ENCODE peak calls at places on chromosomes 5 and 9, in four cellular contexts. B, Q, O and G are unnamed samples.

GRCh38 chr5:154611341-154611767 is 133.3 kb upstream of the HAND1 start:
- DNase-seq in B (no peak), Q (no peak), O (no peak), G (no peak)

GRCh38 chr9:74122661-74123060 is 374.5 kb upstream of the RORB start:
- DNase-seq in B (no peak), Q (no peak), O (no peak), G (no peak)

GRCh38 chr5:170216262-170216864 is 16.4 kb upstream of the C5orf58 start:
- DNase-seq in B (no peak), Q (no peak), O (no peak), G (no peak)

GRCh38 chr9:69060766-69061165 is 25.2 kb downstream of the FXN start:
- DNase-seq in B (no peak), Q (no peak), O (no peak), G (no peak)

GRCh38 chr9:78598120-78598519 is 301.2 kb downstream of the PSAT1 start:
- DNase-seq in B (no peak), Q (no peak), O (no peak), G (no peak)

GRCh38 chr5:94746731-94747124 is 128.3 kb downstream of the SLF1 start:
- DNase-seq in B (no peak), Q (peak), O (no peak), G (no peak)

GRCh38 chr5:174000078-174000477 is 11.1 kb downstream of the C5orf47 start:
- DNase-seq in B (no peak), Q (no peak), O (no peak), G (no peak)

GRCh38 chr9:130030821-130031481 is 12.0 kb downstream of the FNBP1 start:
- DNase-seq in B (no peak), Q (peak), O (no peak), G (no peak)

GRCh38 chr9:38432922-38433510 is 8.8 kb upstream of the IGFBPL1 start:
- DNase-seq in B (no peak), Q (no peak), O (no peak), G (peak)

GRCh38 chr5:128123936-128124335 is 40.4 kb downstream of the SLC12A2 start:
- DNase-seq in B (no peak), Q (no peak), O (no peak), G (no peak)

GRCh38 chr5:107104774-107105050 is 566.0 kb downstream of the EFNA5 start:
- DNase-seq in B (no peak), Q (no peak), O (no peak), G (no peak)

DNA sequence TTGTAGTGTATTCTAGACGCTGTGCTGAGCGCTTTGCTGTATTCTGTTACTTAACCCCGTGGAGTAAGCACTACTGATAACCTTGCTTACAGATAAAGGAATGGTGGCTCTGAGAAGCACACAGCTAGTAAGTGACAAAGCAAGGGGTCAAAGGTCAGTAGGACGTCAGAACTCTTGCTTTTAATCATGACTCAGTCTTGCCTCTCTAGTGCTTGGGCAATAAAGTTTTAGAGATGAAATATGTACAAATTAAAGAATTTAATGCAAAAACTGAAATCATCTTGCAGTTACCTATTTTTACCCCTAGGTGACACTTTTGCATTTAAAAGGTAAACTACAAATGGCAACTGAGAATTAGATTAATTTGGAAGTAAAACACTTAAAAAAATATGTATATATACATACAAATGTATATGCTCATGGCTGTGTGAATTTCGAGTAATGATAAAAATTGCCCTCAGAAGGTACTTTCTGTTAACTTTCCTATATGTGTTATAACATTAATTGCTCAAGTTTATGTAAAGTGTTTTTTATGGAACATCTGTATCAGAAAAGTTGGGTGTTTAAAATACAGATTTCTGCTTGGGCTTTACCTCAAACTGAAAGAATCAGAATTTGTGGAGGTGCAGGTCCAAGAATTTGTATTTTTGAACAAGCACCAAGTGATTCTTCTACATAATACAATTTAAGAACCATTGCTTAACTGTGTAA is 175.1 kb upstream of the DAB2 start:
- DNase-seq in B (no peak), Q (no peak), O (no peak), G (no peak)
- TF ChIP-seq CTCF in B (peak), Q (peak), O (peak), G (peak)

DNA sequence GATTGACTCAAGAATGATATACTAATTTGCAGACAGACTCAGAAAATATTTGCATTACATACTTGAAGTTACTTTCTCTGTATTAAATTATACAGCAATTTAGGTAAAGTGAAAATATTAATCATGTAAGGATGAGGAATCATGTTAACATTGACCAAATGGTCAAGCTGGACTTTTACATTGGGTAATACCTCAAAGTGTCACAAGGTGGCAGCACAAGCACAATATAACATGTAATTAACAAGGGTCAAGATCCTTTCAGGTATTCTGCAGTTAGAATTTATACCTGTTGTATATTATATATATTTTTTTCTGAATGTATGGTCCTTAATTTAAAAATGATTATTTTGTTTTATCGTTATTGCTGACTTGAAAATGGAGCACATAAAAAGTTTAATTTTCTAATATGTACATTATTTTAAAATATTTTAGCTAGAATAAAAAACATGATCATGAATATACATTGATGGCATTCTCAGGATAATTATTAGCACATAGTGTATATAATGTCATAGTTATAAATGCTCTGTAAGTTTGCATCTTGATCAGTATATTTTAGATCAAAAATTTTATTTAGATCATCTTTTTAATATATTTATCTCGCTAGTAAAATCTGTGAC is 8.6 kb downstream of the HAPLN1 start:
- DNase-seq in B (no peak), Q (no peak), O (peak), G (no peak)
- TF ChIP-seq CTCF in B (peak), Q (peak), O (peak), G (peak)

DNA sequence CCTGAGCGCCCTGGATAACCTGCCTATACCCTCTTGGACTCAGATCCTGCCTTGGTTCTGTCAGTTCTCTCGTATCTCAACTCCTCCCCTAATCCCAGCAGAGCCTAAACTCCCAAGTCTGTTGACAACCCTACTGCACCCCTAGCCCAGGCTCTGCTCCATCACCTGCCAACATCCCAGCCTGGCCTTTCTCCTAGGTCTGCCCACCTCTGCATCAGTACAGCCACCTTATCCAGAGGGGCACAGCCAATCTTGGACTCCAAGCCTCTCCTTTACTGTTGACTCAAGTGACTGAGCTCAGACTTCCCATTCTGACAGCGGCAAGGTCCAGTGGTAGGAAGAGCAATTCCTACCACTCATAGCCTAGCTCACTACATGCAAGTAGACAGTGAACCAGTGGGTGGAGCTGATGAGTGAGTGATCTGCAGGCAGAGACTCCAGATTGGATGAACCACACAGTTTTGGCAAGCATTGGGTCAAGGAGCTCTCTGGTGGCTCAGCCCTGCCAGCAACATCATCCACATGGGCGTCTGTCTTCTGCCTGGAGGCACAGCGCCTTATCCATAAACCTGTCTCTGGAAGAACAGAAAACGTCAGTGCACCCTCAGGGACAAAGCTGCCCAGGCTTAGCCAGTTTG is 26.5 kb downstream of the TRMO start:
- DNase-seq in B (no peak), Q (no peak), O (no peak), G (peak)
- TF ChIP-seq CTCF in B (no peak), Q (no peak), O (no peak), G (no peak)

GRCh38 chr9:70746760-70747159 is 332.3 kb upstream of the KLF9 start:
- DNase-seq in B (no peak), Q (no peak), O (no peak), G (no peak)
- TF ChIP-seq CTCF in B (no peak), Q (no peak), O (no peak), G (no peak)

GRCh38 chr9:32550046-32550608 is 2.0 kb upstream of the SMIM27 start:
- DNase-seq in B (no peak), Q (no peak), O (no peak), G (no peak)
- TF ChIP-seq CTCF in B (no peak), Q (no peak), O (no peak), G (peak)

DNA sequence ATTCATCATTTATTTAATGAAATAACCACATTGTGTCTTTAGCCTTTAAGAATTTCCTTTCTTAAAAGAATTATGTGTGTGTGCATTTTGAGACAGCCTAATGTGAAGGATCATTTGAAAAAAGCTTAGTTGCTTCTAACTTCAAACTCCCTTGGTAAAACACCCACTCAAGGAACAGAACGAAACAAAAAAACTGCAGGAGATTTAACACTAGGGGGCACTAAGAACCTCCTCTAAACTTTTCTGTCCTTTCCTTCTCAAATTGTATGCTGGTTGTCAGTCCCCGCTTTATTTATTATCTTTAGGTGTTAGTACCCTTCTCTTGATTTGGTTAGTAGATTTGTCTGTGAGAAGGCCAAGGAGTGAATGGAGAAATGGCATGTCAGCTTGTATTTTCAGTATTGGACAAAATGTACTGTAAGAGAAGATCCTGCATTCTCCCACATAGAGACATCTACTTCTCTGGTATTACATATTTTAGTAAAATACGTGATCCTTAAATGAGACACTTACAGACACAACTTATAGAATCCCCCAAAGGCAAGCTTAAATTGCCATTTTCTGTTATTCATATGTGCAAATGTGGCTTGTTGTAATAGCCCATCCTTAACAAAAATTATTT is 229.7 kb downstream of the MRPS30 start:
- DNase-seq in B (no peak), Q (no peak), O (no peak), G (no peak)
- TF ChIP-seq CTCF in B (no peak), Q (no peak), O (peak), G (peak)